ENCODE peak calls at places on chromosomes 16 and 17, in eight cellular contexts. C is BE2C; W is aorta; N is T-cell; T is Daoy; R is stimulated activated CD8-positive, alpha-beta memory T cell treated with anti-CD3 and anti-CD28 coated beads, Interleukin-4, amount 100 ng/mL, for 4 hours; B is OCI-LY7; M is GM20000. U is an unnamed sample.

GRCh38 chr17:7754656-7755055 is 37.1 kb downstream of the DNAH2 start:
- DNase-seq in C (no peak), W (no peak), N (no peak), T (no peak), R (no peak), B (no peak), M (no peak), U (no peak)

GRCh38 chr16:19130852-19131808 is 17.4 kb downstream of the ITPRIPL2 start:
- DNase-seq in C (no peak), W (peak; percentile 80), N (no peak), T (peak; percentile 87), R (no peak), B (peak; percentile 37), M (no peak), U (no peak)

GRCh38 chr17:34434065-34434464 is 71.0 kb upstream of the CCL1 start:
- DNase-seq in C (no peak), W (no peak), N (no peak), T (no peak), R (no peak), B (peak; percentile 18), M (no peak), U (no peak)

GRCh38 chr16:9323170-9323569 is 231.7 kb downstream of the HAPSTR1 start:
- DNase-seq in C (no peak), W (no peak), N (no peak), T (no peak), R (no peak), B (no peak), M (no peak), U (no peak)

GRCh38 chr16:1929105-1929504 is 10.9 kb upstream of the HS3ST6 start:
- DNase-seq in C (peak; percentile 61), W (no peak), N (no peak), T (no peak), R (no peak), B (peak; percentile 9), M (peak; percentile 57), U (no peak)

GRCh38 chr17:45367216-45367615 is 50.4 kb upstream of the MAP3K14 start:
- DNase-seq in C (no peak), W (no peak), N (no peak), T (no peak), R (no peak), B (no peak), M (no peak), U (no peak)

GRCh38 chr16:73047221-73047535 is 750 bp downstream of the ZFHX3 start:
- DNase-seq in C (no peak), W (no peak), N (no peak), T (no peak), R (no peak), B (no peak), M (no peak), U (no peak)

GRCh38 chr17:71180801-71181385 is 939.9 kb upstream of the SOX9 start:
- DNase-seq in C (peak; percentile 48), W (no peak), N (no peak), T (peak; percentile 70), R (no peak), B (no peak), M (no peak), U (no peak)

GRCh38 chr16:25106567-25107465 is 4.7 kb upstream of the LCMT1 start:
- DNase-seq in C (peak; percentile 89), W (peak; percentile 97), N (peak; percentile 48), T (peak; percentile 88), R (peak; percentile 33), B (no peak), M (peak; percentile 89), U (peak; percentile 91)

GRCh38 chr17:16251043-16251442 is 34.0 kb downstream of the PIGL start:
- DNase-seq in C (no peak), W (no peak), N (no peak), T (no peak), R (no peak), B (no peak), M (no peak), U (no peak)

GRCh38 chr16:35525979-35526590 is 2066.7 kb downstream of the TP53TG3F start:
- DNase-seq in C (no peak), W (no peak), N (no peak), T (no peak), R (no peak), B (no peak), M (no peak), U (no peak)

GRCh38 chr17:4477286-4477791 is 21.3 kb upstream of the SPNS2 start:
- DNase-seq in C (no peak), W (no peak), N (no peak), T (no peak), R (no peak), B (no peak), M (no peak), U (no peak)

GRCh38 chr17:40486513-40487370 is 14.7 kb downstream of the TNS4 start:
- DNase-seq in C (no peak), W (no peak), N (no peak), T (peak; percentile 87), R (no peak), B (no peak), M (no peak), U (no peak)

GRCh38 chr17:43584666-43585102 is 38.5 kb upstream of the ETV4 start:
- DNase-seq in C (no peak), W (no peak), N (no peak), T (no peak), R (no peak), B (no peak), M (no peak), U (no peak)

GRCh38 chr16:10566613-10567012 is 13.8 kb downstream of the EMP2 start:
- DNase-seq in C (no peak), W (no peak), N (no peak), T (no peak), R (no peak), B (peak; percentile 7), M (no peak), U (no peak)

GRCh38 chr17:14359251-14359939 is 58.5 kb downstream of the HS3ST3B1 start:
- DNase-seq in C (no peak), W (no peak), N (peak; percentile 20), T (no peak), R (no peak), B (peak; percentile 93), M (peak; percentile 57), U (no peak)

GRCh38 chr17:48545539-48545938 is 630 bp upstream of the HOXB2 start:
- DNase-seq in C (no peak), W (no peak), N (no peak), T (no peak), R (no peak), B (no peak), M (no peak), U (no peak)

GRCh38 chr17:46978489-46979022 is 497 bp downstream of the RPRML start:
- DNase-seq in C (peak; percentile 28), W (no peak), N (no peak), T (peak; percentile 39), R (no peak), B (peak; percentile 45), M (peak; percentile 44), U (no peak)

GRCh38 chr17:19376799-19377198 is 1.5 kb upstream of the MAPK7 start:
- DNase-seq in C (no peak), W (no peak), N (no peak), T (no peak), R (no peak), B (no peak), M (no peak), U (no peak)

U was measured in omental fat pad.